ENCODE peak calls at places on chromosomes 13 and 19, in ten cellular contexts. G, M, A, P, N, S, Q, J, K and F are unnamed samples.

GRCh38 chr19:39409207-39409885 is 2.7 kb downstream of the ZFP36 start:
- DNase-seq in G (peak), M (peak), A (peak), P (peak), N (peak), S (no peak), Q (peak), J (peak), K (peak), F (peak)

GRCh38 chr19:43607238-43608205 is 4.4 kb upstream of the SRRM5 start:
- DNase-seq in G (no peak), M (no peak), A (no peak), P (no peak), N (no peak), S (no peak), Q (no peak), J (no peak), K (no peak), F (no peak)

GRCh38 chr13:61546413-61546812 is 130.8 kb upstream of the PCDH20 start:
- DNase-seq in G (no peak), M (no peak), A (no peak), P (no peak), N (no peak), S (no peak), Q (no peak), J (no peak), K (no peak), F (no peak)

GRCh38 chr19:45355402-45355801 is 14.9 kb downstream of the KLC3 start:
- DNase-seq in G (no peak), M (no peak), A (no peak), P (no peak), N (no peak), S (no peak), Q (no peak), J (no peak), K (no peak), F (no peak)

GRCh38 chr13:29573190-29573589 is 22.3 kb downstream of the SLC7A1 start:
- DNase-seq in G (peak), M (peak), A (peak), P (no peak), N (peak), S (peak), Q (no peak), J (no peak), K (peak), F (peak)

GRCh38 chr13:33349996-33350826 is 64.7 kb upstream of the STARD13 start:
- DNase-seq in G (peak), M (peak), A (no peak), P (peak), N (peak), S (peak), Q (peak), J (no peak), K (peak), F (peak)

GRCh38 chr19:34057155-34057554 is 115.1 kb upstream of the LSM14A start:
- DNase-seq in G (no peak), M (no peak), A (no peak), P (no peak), N (no peak), S (no peak), Q (no peak), J (no peak), K (no peak), F (no peak)

GRCh38 chr13:60418954-60419353 is 21.9 kb downstream of the TDRD3 start:
- DNase-seq in G (no peak), M (no peak), A (no peak), P (no peak), N (no peak), S (no peak), Q (no peak), J (no peak), K (no peak), F (no peak)

GRCh38 chr19:10604460-10604980 is 17.4 kb upstream of the AP1M2 start:
- DNase-seq in G (no peak), M (peak), A (peak), P (peak), N (peak), S (no peak), Q (no peak), J (no peak), K (no peak), F (no peak)

GRCh38 chr13:51243227-51243626 is 21.0 kb downstream of the FAM124A start:
- DNase-seq in G (no peak), M (no peak), A (no peak), P (no peak), N (no peak), S (no peak), Q (no peak), J (no peak), K (no peak), F (no peak)

GRCh38 chr13:106369858-106370257 is 165.6 kb downstream of the EFNB2 start:
- DNase-seq in G (no peak), M (no peak), A (no peak), P (no peak), N (no peak), S (no peak), Q (no peak), J (no peak), K (no peak), F (peak)

GRCh38 chr19:37304190-37304883 is 66.6 kb upstream of the ZNF527 start:
- DNase-seq in G (no peak), M (no peak), A (no peak), P (peak), N (peak), S (no peak), Q (no peak), J (no peak), K (no peak), F (no peak)

GRCh38 chr13:98099627-98100026 is 43.3 kb upstream of the FARP1 start:
- DNase-seq in G (no peak), M (no peak), A (no peak), P (no peak), N (no peak), S (no peak), Q (no peak), J (no peak), K (no peak), F (no peak)

GRCh38 chr19:41892173-41892902 is 9.4 kb downstream of the ARHGEF1 start:
- DNase-seq in G (no peak), M (no peak), A (no peak), P (no peak), N (no peak), S (no peak), Q (no peak), J (no peak), K (no peak), F (no peak)

GRCh38 chr19:41705393-41706174 is 2.8 kb upstream of the CEACAM5 start:
- DNase-seq in G (no peak), M (no peak), A (peak), P (peak), N (no peak), S (peak), Q (peak), J (no peak), K (no peak), F (peak)

GRCh38 chr13:110108348-110109139 is 198.4 kb downstream of the COL4A1 start:
- DNase-seq in G (peak), M (peak), A (no peak), P (peak), N (peak), S (peak), Q (peak), J (no peak), K (peak), F (peak)

GRCh38 chr13:68574053-68574452 is 1343.9 kb upstream of the PCDH9 start:
- DNase-seq in G (no peak), M (no peak), A (no peak), P (no peak), N (no peak), S (no peak), Q (no peak), J (no peak), K (no peak), F (no peak)

GRCh38 chr13:59391696-59392095 is 772.0 kb downstream of the DIAPH3 start:
- DNase-seq in G (peak), M (peak), A (peak), P (no peak), N (no peak), S (peak), Q (no peak), J (no peak), K (peak), F (peak)

GRCh38 chr19:29812080-29812880 is 489 bp downstream of the CCNE1 start:
- DNase-seq in G (no peak), M (peak), A (peak), P (peak), N (peak), S (no peak), Q (peak), J (no peak), K (no peak), F (no peak)

GRCh38 chr19:18173054-18173571 is 500 bp upstream of the IFI30 start:
- DNase-seq in G (peak), M (no peak), A (peak), P (peak), N (peak), S (no peak), Q (peak), J (peak), K (no peak), F (no peak)

GRCh38 chr13:34176636-34177035 is 358.7 kb downstream of the RFC3 start:
- DNase-seq in G (no peak), M (no peak), A (no peak), P (no peak), N (no peak), S (no peak), Q (no peak), J (no peak), K (no peak), F (no peak)

GRCh38 chr19:48750351-48750750 is 2.1 kb downstream of the FUT1 start:
- DNase-seq in G (no peak), M (no peak), A (no peak), P (no peak), N (no peak), S (no peak), Q (no peak), J (no peak), K (no peak), F (no peak)

GRCh38 chr13:114120486-114121430 is 11.7 kb downstream of the RASA3 start:
- DNase-seq in G (no peak), M (no peak), A (no peak), P (no peak), N (no peak), S (no peak), Q (no peak), J (no peak), K (no peak), F (no peak)

GRCh38 chr19:11041194-11041593 is 48.1 kb upstream of the LDLR start:
- DNase-seq in G (no peak), M (no peak), A (no peak), P (no peak), N (no peak), S (no peak), Q (no peak), J (no peak), K (no peak), F (no peak)

GRCh38 chr19:3145909-3146676 is 10.3 kb downstream of the GNA15 start:
- DNase-seq in G (no peak), M (no peak), A (no peak), P (peak), N (no peak), S (no peak), Q (peak), J (no peak), K (no peak), F (no peak)

GRCh38 chr13:44719857-44720671 is 143.9 kb upstream of the TSC22D1 start:
- DNase-seq in G (peak), M (no peak), A (no peak), P (no peak), N (no peak), S (peak), Q (no peak), J (no peak), K (peak), F (peak)

GRCh38 chr13:75687145-75687763 is 51.1 kb downstream of the LMO7 start:
- DNase-seq in G (no peak), M (no peak), A (peak), P (no peak), N (no peak), S (peak), Q (no peak), J (no peak), K (peak), F (peak)

GRCh38 chr19:31988256-31988655 is 357.2 kb upstream of the ZNF507 start:
- DNase-seq in G (no peak), M (no peak), A (no peak), P (no peak), N (no peak), S (no peak), Q (no peak), J (no peak), K (no peak), F (no peak)

GRCh38 chr19:38653028-38653571 is 5.7 kb downstream of the ACTN4 start:
- DNase-seq in G (no peak), M (peak), A (no peak), P (no peak), N (no peak), S (peak), Q (no peak), J (no peak), K (peak), F (peak)

GRCh38 chr19:54100560-54100959 is at the start of gene OSCAR:
- DNase-seq in G (no peak), M (no peak), A (no peak), P (no peak), N (no peak), S (no peak), Q (peak), J (no peak), K (no peak), F (no peak)

GRCh38 chr13:29791508-29791907 is 58.9 kb downstream of the UBL3 start:
- DNase-seq in G (no peak), M (no peak), A (no peak), P (no peak), N (no peak), S (no peak), Q (no peak), J (no peak), K (no peak), F (no peak)

GRCh38 chr19:28868836-28869235 is 344.1 kb downstream of the UQCRFS1 start:
- DNase-seq in G (no peak), M (no peak), A (no peak), P (no peak), N (no peak), S (no peak), Q (no peak), J (no peak), K (no peak), F (no peak)

GRCh38 chr19:53355739-53356138 is 9.8 kb upstream of the ZNF525 start:
- DNase-seq in G (no peak), M (no peak), A (no peak), P (no peak), N (no peak), S (no peak), Q (no peak), J (no peak), K (no peak), F (no peak)

GRCh38 chr19:17966497-17967257 is at the start of gene KCNN1:
- DNase-seq in G (no peak), M (no peak), A (peak), P (no peak), N (no peak), S (no peak), Q (no peak), J (no peak), K (no peak), F (no peak)

GRCh38 chr19:54411033-54411432 is 4.2 kb upstream of the TTYH1 start:
- DNase-seq in G (no peak), M (no peak), A (no peak), P (no peak), N (no peak), S (no peak), Q (no peak), J (no peak), K (no peak), F (no peak)

GRCh38 chr13:43057653-43058317 is 34.4 kb downstream of the DNAJC15 start:
- DNase-seq in G (no peak), M (no peak), A (peak), P (no peak), N (no peak), S (peak), Q (no peak), J (no peak), K (no peak), F (peak)

GRCh38 chr19:18292810-18293641 is 11.6 kb upstream of the JUND start:
- DNase-seq in G (peak), M (peak), A (peak), P (peak), N (peak), S (peak), Q (peak), J (peak), K (peak), F (peak)

GRCh38 chr19:51514866-51515481 is 13.4 kb upstream of the SIGLEC12 start:
- DNase-seq in G (no peak), M (no peak), A (peak), P (no peak), N (no peak), S (peak), Q (no peak), J (no peak), K (peak), F (peak)

GRCh38 chr13:46340631-46341111 is 46.4 kb downstream of the RUBCNL start:
- DNase-seq in G (no peak), M (no peak), A (no peak), P (no peak), N (no peak), S (no peak), Q (no peak), J (no peak), K (no peak), F (no peak)
- H3K4me3 ChIP-seq in G (no peak), M (no peak), A (no peak), P (no peak), N (no peak), S (no peak), Q (no peak), J (no peak), K (no peak), F (no peak)

DNA sequence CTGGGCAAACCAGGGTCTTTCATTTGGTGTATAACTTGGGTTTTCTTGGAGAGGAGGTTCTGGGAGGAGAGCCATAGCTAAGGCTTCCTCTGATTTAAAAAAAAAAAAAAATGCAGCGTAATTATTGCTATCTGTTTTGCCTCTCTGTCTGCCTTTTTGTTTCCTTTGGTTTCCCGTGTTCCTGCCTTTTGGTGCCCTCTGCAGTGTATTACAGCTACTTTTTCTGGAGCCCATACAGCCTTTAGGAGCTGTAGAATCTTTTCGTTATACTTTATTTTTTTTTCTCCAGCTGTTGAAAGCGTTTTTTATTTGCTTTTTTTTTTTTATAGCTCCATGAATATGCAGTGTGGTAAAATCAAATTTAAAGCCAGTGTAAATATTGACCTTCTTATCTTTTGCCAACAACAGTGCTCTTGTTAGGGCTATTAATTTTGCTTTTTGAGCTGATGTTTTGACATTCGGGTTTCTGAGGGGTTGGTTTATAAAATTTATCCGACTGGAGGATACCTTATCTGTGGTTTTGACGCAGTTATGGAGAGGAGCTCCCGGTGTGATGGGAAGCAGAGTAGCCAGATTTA is 38.1 kb downstream of the ZNF493 start:
- DNase-seq in G (no peak), M (no peak), A (no peak), P (no peak), N (no peak), S (no peak), Q (no peak), J (no peak), K (no peak), F (no peak)
- TF ChIP-seq CTCF in G (no peak), M (no peak), A (no peak), P (no peak), N (no peak), S (no peak), Q (no peak), J (peak), K (no peak), F (no peak)

GRCh38 chr13:30872685-30873443 is 33.2 kb upstream of the MEDAG start:
- DNase-seq in G (peak), M (no peak), A (no peak), P (no peak), N (peak), S (peak), Q (no peak), J (peak), K (peak), F (peak)
- H3K4me3 ChIP-seq in G (no peak), M (no peak), A (no peak), P (no peak), N (no peak), S (no peak), Q (no peak), J (no peak), K (no peak), F (no peak)

GRCh38 chr19:13902993-13903555 is 2.8 kb downstream of the BRME1 start:
- DNase-seq in G (no peak), M (no peak), A (peak), P (no peak), N (no peak), S (no peak), Q (no peak), J (no peak), K (no peak), F (peak)
- TF ChIP-seq CTCF in G (no peak), M (no peak), A (peak), P (peak), N (no peak), S (peak), Q (peak), J (peak), K (peak), F (peak)

GRCh38 chr13:111599791-111600190 is 279.3 kb downstream of the TEX29 start:
- DNase-seq in G (no peak), M (no peak), A (no peak), P (no peak), N (no peak), S (no peak), Q (peak), J (no peak), K (no peak), F (no peak)
- H3K4me3 ChIP-seq in G (no peak), M (no peak), A (no peak), P (no peak), N (no peak), S (no peak), Q (no peak), J (no peak), K (no peak), F (no peak)

GRCh38 chr13:19158006-19158405 is 23.6 kb downstream of the TUBA3C start:
- DNase-seq in G (no peak), M (no peak), A (no peak), P (no peak), N (no peak), S (no peak), Q (peak), J (no peak), K (no peak), F (no peak)
- TF ChIP-seq CTCF in G (no peak), M (no peak), A (no peak), P (no peak), N (no peak), S (no peak), Q (no peak), J (no peak), K (no peak), F (no peak)

DNA sequence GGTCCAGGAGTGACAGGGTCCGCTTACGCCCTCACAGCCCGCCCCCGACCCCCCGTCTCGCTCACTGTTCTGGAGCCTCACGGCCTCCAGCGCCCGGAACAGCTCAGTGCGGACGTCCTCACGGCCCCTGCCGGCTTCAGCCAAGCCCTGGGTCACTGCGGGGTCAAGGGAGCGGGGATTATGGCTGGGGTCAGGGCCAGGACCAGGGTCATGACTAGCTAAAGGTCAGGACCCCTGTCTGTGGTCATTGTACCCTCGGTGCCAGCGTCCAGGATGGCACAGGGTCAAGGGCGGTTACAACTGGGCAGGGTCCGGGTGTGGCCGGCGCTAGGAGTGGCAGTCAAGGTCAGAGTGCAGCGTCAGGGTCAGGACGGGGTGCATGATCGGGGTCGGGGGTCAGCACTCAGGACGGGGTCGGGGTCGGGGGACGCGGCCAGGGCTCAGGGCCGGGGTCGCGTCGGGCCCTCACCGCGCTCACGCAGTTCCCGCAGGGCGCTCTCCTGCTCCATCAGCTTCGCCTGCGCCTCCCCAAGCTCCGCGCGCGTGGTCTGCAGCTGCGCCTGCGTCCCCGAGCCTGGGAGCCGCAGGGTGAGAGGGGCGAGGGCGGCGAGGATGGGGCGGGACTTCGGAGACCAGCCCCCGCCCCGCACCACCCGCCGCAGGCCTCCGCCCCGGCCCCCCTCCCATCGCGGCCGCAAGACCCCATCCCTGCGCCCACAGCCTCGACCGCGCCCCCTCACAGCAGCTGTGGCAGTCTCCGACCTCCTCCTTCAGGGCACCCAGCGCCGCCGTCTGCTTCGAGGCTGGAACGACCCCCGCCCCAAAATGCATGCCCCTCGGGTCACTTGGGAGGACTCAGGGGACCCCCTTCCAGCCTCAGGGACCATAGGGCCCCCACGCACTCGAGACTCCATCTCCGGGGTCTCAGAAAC is 1.4 kb downstream of the CLEC4G start:
- DNase-seq in G (no peak), M (no peak), A (no peak), P (no peak), N (no peak), S (no peak), Q (no peak), J (no peak), K (no peak), F (no peak)
- H3K4me3 ChIP-seq in G (peak), M (no peak), A (no peak), P (no peak), N (no peak), S (no peak), Q (no peak), J (peak), K (no peak), F (no peak)